ENCODE peak calls at places on chromosomes 11 and 22, in nine cellular contexts. One of them, this sample, is unnamed.

GRCh38 chr11:29063630-29064361 is 953.0 kb downstream of the KCNA4 start:
- DNase-seq in EL: peak
- DNase-seq in esophagus muscularis mucosa: no peak
- DNase-seq in LHCN-M2: no peak
- DNase-seq in sciatic nerve: no peak
- DNase-seq in H7: no peak
- DNase-seq in NCI-H1417: no peak
- DNase-seq in left colon: no peak
- DNase-seq in LoVo: no peak
- DNase-seq in this sample: no peak

GRCh38 chr11:16001899-16002426 is 354.4 kb downstream of the SOX6 start:
- DNase-seq in EL: peak
- DNase-seq in esophagus muscularis mucosa: no peak
- DNase-seq in LHCN-M2: peak
- DNase-seq in sciatic nerve: no peak
- DNase-seq in H7: no peak
- DNase-seq in NCI-H1417: peak
- DNase-seq in left colon: peak
- DNase-seq in LoVo: peak
- DNase-seq in this sample: peak

GRCh38 chr22:33034753-33035152 is 23.4 kb downstream of the SYN3 start:
- DNase-seq in EL: no peak
- DNase-seq in esophagus muscularis mucosa: no peak
- DNase-seq in LHCN-M2: no peak
- DNase-seq in sciatic nerve: no peak
- DNase-seq in H7: no peak
- DNase-seq in NCI-H1417: no peak
- DNase-seq in left colon: no peak
- DNase-seq in LoVo: no peak
- DNase-seq in this sample: no peak

GRCh38 chr11:94553938-94554337 is 10.2 kb downstream of the FUT4 start:
- DNase-seq in EL: peak
- DNase-seq in esophagus muscularis mucosa: no peak
- DNase-seq in LHCN-M2: peak
- DNase-seq in sciatic nerve: no peak
- DNase-seq in H7: no peak
- DNase-seq in NCI-H1417: no peak
- DNase-seq in left colon: peak
- DNase-seq in LoVo: peak
- DNase-seq in this sample: peak

GRCh38 chr22:40727607-40728325 is 48.5 kb downstream of the MCHR1 start:
- DNase-seq in EL: no peak
- DNase-seq in esophagus muscularis mucosa: no peak
- DNase-seq in LHCN-M2: no peak
- DNase-seq in sciatic nerve: no peak
- DNase-seq in H7: no peak
- DNase-seq in NCI-H1417: no peak
- DNase-seq in left colon: no peak
- DNase-seq in LoVo: no peak
- DNase-seq in this sample: no peak

GRCh38 chr11:61505640-61506155 is 2.9 kb upstream of the LRRC10B start:
- DNase-seq in EL: peak
- DNase-seq in esophagus muscularis mucosa: no peak
- DNase-seq in LHCN-M2: no peak
- DNase-seq in sciatic nerve: no peak
- DNase-seq in H7: no peak
- DNase-seq in NCI-H1417: no peak
- DNase-seq in left colon: no peak
- DNase-seq in LoVo: no peak
- DNase-seq in this sample: no peak

GRCh38 chr11:96827164-96827563 is 437.4 kb downstream of the JRKL start:
- DNase-seq in EL: no peak
- DNase-seq in esophagus muscularis mucosa: no peak
- DNase-seq in LHCN-M2: peak
- DNase-seq in sciatic nerve: no peak
- DNase-seq in H7: peak
- DNase-seq in NCI-H1417: no peak
- DNase-seq in left colon: no peak
- DNase-seq in LoVo: no peak
- DNase-seq in this sample: no peak

GRCh38 chr11:80993561-80993960 is 1552.7 kb upstream of the TENM4 start:
- DNase-seq in EL: no peak
- DNase-seq in esophagus muscularis mucosa: no peak
- DNase-seq in LHCN-M2: no peak
- DNase-seq in sciatic nerve: no peak
- DNase-seq in H7: no peak
- DNase-seq in NCI-H1417: no peak
- DNase-seq in left colon: no peak
- DNase-seq in LoVo: no peak
- DNase-seq in this sample: no peak

GRCh38 chr22:45007946-45008852 is 1.6 kb downstream of the PHF21B start:
- DNase-seq in EL: peak
- DNase-seq in esophagus muscularis mucosa: no peak
- DNase-seq in LHCN-M2: peak
- DNase-seq in sciatic nerve: no peak
- DNase-seq in H7: peak
- DNase-seq in NCI-H1417: peak
- DNase-seq in left colon: no peak
- DNase-seq in LoVo: no peak
- DNase-seq in this sample: no peak

GRCh38 chr11:106306942-106307341 is 229.5 kb downstream of the AASDHPPT start:
- DNase-seq in EL: peak
- DNase-seq in esophagus muscularis mucosa: no peak
- DNase-seq in LHCN-M2: peak
- DNase-seq in sciatic nerve: no peak
- DNase-seq in H7: no peak
- DNase-seq in NCI-H1417: no peak
- DNase-seq in left colon: no peak
- DNase-seq in LoVo: no peak
- DNase-seq in this sample: no peak

GRCh38 chr11:96299155-96299883 is 43.7 kb downstream of the MAML2 start:
- DNase-seq in EL: no peak
- DNase-seq in esophagus muscularis mucosa: no peak
- DNase-seq in LHCN-M2: no peak
- DNase-seq in sciatic nerve: no peak
- DNase-seq in H7: no peak
- DNase-seq in NCI-H1417: no peak
- DNase-seq in left colon: peak
- DNase-seq in LoVo: no peak
- DNase-seq in this sample: no peak

GRCh38 chr11:94574193-94574961 is 7.2 kb downstream of the PIWIL4 start:
- DNase-seq in EL: peak
- DNase-seq in esophagus muscularis mucosa: no peak
- DNase-seq in LHCN-M2: peak
- DNase-seq in sciatic nerve: no peak
- DNase-seq in H7: no peak
- DNase-seq in NCI-H1417: no peak
- DNase-seq in left colon: no peak
- DNase-seq in LoVo: no peak
- DNase-seq in this sample: no peak

GRCh38 chr22:47783433-47784366 is 1021.2 kb downstream of the TBC1D22A start:
- DNase-seq in EL: no peak
- DNase-seq in esophagus muscularis mucosa: peak
- DNase-seq in LHCN-M2: no peak
- DNase-seq in sciatic nerve: no peak
- DNase-seq in H7: peak
- DNase-seq in NCI-H1417: no peak
- DNase-seq in left colon: no peak
- DNase-seq in LoVo: no peak
- DNase-seq in this sample: no peak

GRCh38 chr11:111445586-111445985 is 66.5 kb upstream of the POU2AF1 start:
- DNase-seq in EL: peak
- DNase-seq in esophagus muscularis mucosa: no peak
- DNase-seq in LHCN-M2: no peak
- DNase-seq in sciatic nerve: no peak
- DNase-seq in H7: no peak
- DNase-seq in NCI-H1417: no peak
- DNase-seq in left colon: no peak
- DNase-seq in LoVo: no peak
- DNase-seq in this sample: no peak

GRCh38 chr22:34214372-34214771 is 294.1 kb upstream of the LARGE1 start:
- DNase-seq in EL: no peak
- DNase-seq in esophagus muscularis mucosa: no peak
- DNase-seq in LHCN-M2: no peak
- DNase-seq in sciatic nerve: no peak
- DNase-seq in H7: no peak
- DNase-seq in NCI-H1417: no peak
- DNase-seq in left colon: no peak
- DNase-seq in LoVo: no peak
- DNase-seq in this sample: no peak

GRCh38 chr11:131649861-131650260 is 279.4 kb downstream of the NTM start:
- DNase-seq in EL: no peak
- DNase-seq in esophagus muscularis mucosa: no peak
- DNase-seq in LHCN-M2: no peak
- DNase-seq in sciatic nerve: no peak
- DNase-seq in H7: no peak
- DNase-seq in NCI-H1417: no peak
- DNase-seq in left colon: no peak
- DNase-seq in LoVo: no peak
- DNase-seq in this sample: no peak

GRCh38 chr11:67548555-67549110 is 25.4 kb upstream of the CABP2 start:
- DNase-seq in EL: no peak
- DNase-seq in esophagus muscularis mucosa: no peak
- DNase-seq in LHCN-M2: no peak
- DNase-seq in sciatic nerve: no peak
- DNase-seq in H7: no peak
- DNase-seq in NCI-H1417: no peak
- DNase-seq in left colon: no peak
- DNase-seq in LoVo: no peak
- DNase-seq in this sample: no peak

GRCh38 chr11:7160814-7161489 is 72.2 kb downstream of the RBMXL2 start:
- DNase-seq in EL: no peak
- DNase-seq in esophagus muscularis mucosa: no peak
- DNase-seq in LHCN-M2: no peak
- DNase-seq in sciatic nerve: no peak
- DNase-seq in H7: no peak
- DNase-seq in NCI-H1417: no peak
- DNase-seq in left colon: no peak
- DNase-seq in LoVo: no peak
- DNase-seq in this sample: no peak

GRCh38 chr11:75365711-75366181 is 14.3 kb upstream of the ARRB1 start:
- DNase-seq in EL: peak
- DNase-seq in esophagus muscularis mucosa: no peak
- DNase-seq in LHCN-M2: peak
- DNase-seq in sciatic nerve: no peak
- DNase-seq in H7: no peak
- DNase-seq in NCI-H1417: no peak
- DNase-seq in left colon: no peak
- DNase-seq in LoVo: no peak
- DNase-seq in this sample: no peak

GRCh38 chr11:66243816-66244215 is 24.6 kb upstream of the RAB1B start:
- DNase-seq in EL: no peak
- DNase-seq in esophagus muscularis mucosa: no peak
- DNase-seq in LHCN-M2: no peak
- DNase-seq in sciatic nerve: no peak
- DNase-seq in H7: no peak
- DNase-seq in NCI-H1417: no peak
- DNase-seq in left colon: no peak
- DNase-seq in LoVo: no peak
- DNase-seq in this sample: no peak